ENCODE peak calls at places on chromosome 10, in four cellular contexts. P, H, N and C are unnamed samples.

GRCh38 chr10:119282446-119282845 is 75.1 kb downstream of the GRK5 start:
- DNase-seq in P (no peak), H (no peak), N (no peak), C (no peak)

GRCh38 chr10:114157912-114158311 is 16.1 kb downstream of the CCDC186 start:
- DNase-seq in P (peak; percentile 22), H (no peak), N (no peak), C (no peak)

GRCh38 chr10:71267508-71268240 is 51.4 kb upstream of the SLC29A3 start:
- DNase-seq in P (no peak), H (no peak), N (no peak), C (no peak)

GRCh38 chr10:89032141-89032814 is 41.7 kb downstream of the FAS start:
- DNase-seq in P (peak; percentile 47), H (peak; percentile 13), N (peak; percentile 33), C (peak; percentile 91)

GRCh38 chr10:79627075-79627474 is 16.3 kb downstream of the SFTPA1 start:
- DNase-seq in P (no peak), H (no peak), N (no peak), C (no peak)

GRCh38 chr10:77859865-77860282 is 66.7 kb downstream of the DLG5 start:
- DNase-seq in P (no peak), H (no peak), N (no peak), C (no peak)

GRCh38 chr10:102120987-102121738 is 995 bp upstream of the LDB1 start:
- DNase-seq in P (no peak), H (peak; percentile 91), N (no peak), C (peak; percentile 90)

GRCh38 chr10:14137391-14137790 is 193.3 kb downstream of the FRMD4A start:
- DNase-seq in P (no peak), H (no peak), N (no peak), C (no peak)

GRCh38 chr10:30176182-30176581 is 116.8 kb upstream of the JCAD start:
- DNase-seq in P (no peak), H (no peak), N (no peak), C (peak; percentile 83)

GRCh38 chr10:116891208-116891607 is 41.9 kb downstream of the ENO4 start:
- DNase-seq in P (no peak), H (no peak), N (no peak), C (peak; percentile 94)

GRCh38 chr10:80372675-80373074 is 16.1 kb downstream of the DYDC2 start:
- DNase-seq in P (no peak), H (no peak), N (no peak), C (no peak)

GRCh38 chr10:116688241-116688711 is 54.1 kb downstream of the HSPA12A start:
- DNase-seq in P (no peak), H (no peak), N (no peak), C (peak; percentile 80)

GRCh38 chr10:14476641-14477407 is 146.1 kb upstream of the FRMD4A start:
- DNase-seq in P (no peak), H (no peak), N (no peak), C (peak; percentile 77)

GRCh38 chr10:11236234-11236633 is 218.6 kb downstream of the CELF2 start:
- DNase-seq in P (no peak), H (no peak), N (no peak), C (peak; percentile 4)

GRCh38 chr10:104862-105565 is 30.2 kb upstream of the ZMYND11 start:
- DNase-seq in P (no peak), H (no peak), N (no peak), C (no peak)

GRCh38 chr10:99659868-99660366 is 608 bp downstream of the ENTPD7 start:
- DNase-seq in P (no peak), H (no peak), N (no peak), C (no peak)

GRCh38 chr10:59508296-59508695 is 145.9 kb upstream of the FAM13C start:
- DNase-seq in P (no peak), H (no peak), N (peak; percentile 6), C (peak; percentile 59)

DNA sequence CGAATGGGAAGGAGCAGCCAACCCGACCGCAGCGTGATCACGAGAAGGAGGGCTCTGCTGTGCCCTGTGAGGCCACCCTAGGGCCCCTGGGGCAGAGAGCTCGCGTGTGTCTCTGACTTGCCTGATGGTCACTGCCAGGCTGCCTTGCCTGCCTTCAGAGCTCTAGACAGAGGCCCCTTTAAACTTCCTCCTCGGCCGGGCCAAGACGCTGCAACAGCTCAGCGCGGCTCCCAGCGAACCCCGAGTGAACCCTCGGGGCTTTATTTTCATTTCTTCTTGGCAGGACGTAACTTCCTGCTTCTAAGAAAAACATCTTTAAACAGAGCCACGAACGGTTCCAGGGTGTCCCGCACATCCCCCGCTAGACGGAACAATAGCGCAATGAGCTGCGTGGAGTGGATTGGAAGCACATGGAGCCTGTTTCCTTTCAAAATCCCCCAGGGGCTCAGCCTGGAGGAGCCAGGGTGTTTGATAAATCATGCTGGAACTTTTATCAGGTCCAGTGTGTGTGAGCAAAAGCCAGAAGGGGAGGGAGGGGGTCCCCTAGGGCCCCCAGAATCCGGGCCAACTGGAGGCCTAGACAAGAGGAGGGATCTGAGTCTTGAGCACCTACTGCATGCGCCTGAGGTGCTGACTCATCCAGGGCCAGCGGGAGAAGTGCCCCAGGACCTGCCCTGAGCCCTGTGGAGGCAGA is 134.1 kb upstream of the GDF10 start:
- DNase-seq in P (no peak), H (no peak), N (no peak), C (peak; percentile 80)
- TF ChIP-seq CEBPB in P (no peak), H (no peak), N (no peak), C (peak; percentile 15)

GRCh38 chr10:35425596-35425995 is 89.3 kb downstream of the CCNY start:
- DNase-seq in P (no peak), H (no peak), N (no peak), C (peak; percentile 36)

GRCh38 chr10:35424680-35425285 is 88.5 kb downstream of the CCNY start:
- DNase-seq in P (no peak), H (no peak), N (no peak), C (no peak)

GRCh38 chr10:35422236-35422635 is 85.9 kb downstream of the CCNY start:
- DNase-seq in P (no peak), H (no peak), N (no peak), C (peak; percentile 27)

GRCh38 chr10:35421553-35422178 is 85.4 kb downstream of the CCNY start:
- DNase-seq in P (peak; percentile 77), H (no peak), N (peak; percentile 35), C (peak; percentile 94)

DNA sequence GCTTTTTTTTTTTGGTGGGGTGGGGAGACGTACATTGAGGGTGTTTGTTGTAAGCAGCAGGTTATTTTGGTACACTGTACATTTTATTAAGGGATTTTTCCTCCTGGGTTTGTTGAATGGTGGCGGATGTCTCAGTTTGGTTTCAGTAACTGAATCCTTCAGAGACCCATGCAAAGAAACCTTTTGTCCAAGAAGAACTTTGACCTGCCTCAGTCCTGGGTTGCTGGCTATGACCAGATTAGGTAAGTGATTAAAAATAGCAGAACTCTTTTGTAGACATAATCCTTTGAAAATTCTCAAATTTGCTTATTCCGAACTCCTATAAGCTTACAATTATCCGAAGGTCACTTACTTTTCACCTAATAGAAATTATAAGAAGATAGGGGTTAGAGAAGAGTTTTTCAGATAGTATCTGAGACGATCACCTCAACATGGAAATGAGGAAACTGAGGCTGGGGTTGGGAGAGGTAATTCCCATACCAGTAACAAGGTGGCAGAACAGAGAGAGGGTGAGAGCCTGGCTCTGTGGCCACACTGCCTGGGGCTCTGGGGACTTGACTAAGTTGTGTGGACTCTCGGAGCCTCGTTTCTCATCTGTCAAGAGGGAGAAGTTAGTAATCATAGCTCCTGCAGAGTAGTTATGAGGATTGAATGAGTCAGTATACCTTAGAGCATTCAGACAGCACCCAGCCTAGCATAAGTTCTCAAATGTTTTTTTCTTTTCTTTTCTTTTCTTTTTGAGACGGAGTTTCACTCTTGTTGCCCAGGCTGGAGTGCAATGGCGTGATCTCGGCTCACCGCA is 87.4 kb downstream of the CCNY start:
- DNase-seq in P (no peak), H (no peak), N (no peak), C (peak; percentile 79)
- TF ChIP-seq CEBPB in P (no peak), H (no peak), N (no peak), C (no peak)

DNA sequence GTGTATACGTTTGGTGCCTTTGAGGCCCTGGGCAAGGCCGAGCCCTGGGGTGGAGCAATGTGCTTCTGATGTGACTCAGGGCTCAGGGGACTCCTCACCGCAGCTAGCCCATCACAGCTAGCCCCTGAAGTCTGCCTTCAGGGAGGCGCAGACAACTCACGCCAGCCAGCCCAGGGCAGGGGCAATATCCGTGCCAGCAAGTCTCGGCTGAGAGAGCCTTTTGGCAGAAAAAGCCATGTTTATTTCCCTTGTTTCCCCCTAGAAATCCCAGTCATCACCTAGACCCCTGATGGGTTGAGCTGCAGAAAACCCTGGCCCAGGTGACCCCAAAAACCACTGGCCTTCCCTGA is 90.4 kb downstream of the CHST15 start:
- DNase-seq in P (no peak), H (no peak), N (no peak), C (no peak)
- TF ChIP-seq CEBPB in P (no peak), H (no peak), N (no peak), C (no peak)

DNA sequence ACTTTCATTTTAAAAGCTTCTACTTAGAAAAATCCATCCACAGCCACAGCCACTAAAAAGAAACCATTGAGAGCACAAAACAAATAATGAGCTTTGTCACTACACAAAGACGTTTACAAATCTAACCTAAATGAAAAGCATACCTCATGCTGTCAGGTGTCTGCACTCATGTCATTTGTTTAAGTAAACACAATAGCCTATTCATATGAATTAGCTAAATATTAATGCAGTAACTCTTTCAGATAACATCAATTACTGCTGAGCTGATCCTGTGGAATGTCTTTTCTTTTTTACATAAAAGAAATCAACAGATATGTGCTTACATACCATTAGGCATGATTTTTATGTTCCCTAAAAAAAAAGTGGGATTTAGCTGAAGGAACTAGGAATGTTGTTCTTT is 44.8 kb downstream of the FGFR2 start:
- DNase-seq in P (no peak), H (no peak), N (no peak), C (no peak)
- TF ChIP-seq CEBPB in P (no peak), H (no peak), N (no peak), C (no peak)

GRCh38 chr10:72954596-72955569 is at the start of gene PLA2G12B:
- DNase-seq in P (no peak), H (no peak), N (no peak), C (no peak)
- TF ChIP-seq CEBPB in P (no peak), H (no peak), N (no peak), C (no peak)